ENCODE peak calls at places on chromosomes 6 and 20, in eight cellular contexts. T is ovary, I is uterus, N is H54, G is heart left ventricle, Y is esophagus squamous epithelium, P is right lobe of liver, Z is endothelial cell of umbilical vein. U is an unnamed sample.

GRCh38 chr6:21188505-21189223 is 404.9 kb upstream of the SOX4 start:
- DNase-seq in T (no peak), I (no peak), N (no peak), G (no peak), Y (no peak), P (no peak), Z (peak; percentile 64), U (no peak)

GRCh38 chr20:31663838-31664695 is 26.4 kb downstream of the COX4I2 start:
- DNase-seq in T (no peak), I (no peak), N (no peak), G (no peak), Y (no peak), P (peak; percentile 85), Z (no peak), U (no peak)

GRCh38 chr6:13098808-13099570 is 229.3 kb downstream of the TBC1D7 start:
- DNase-seq in T (no peak), I (no peak), N (no peak), G (no peak), Y (no peak), P (no peak), Z (no peak), U (no peak)

GRCh38 chr6:33497157-33497556 is 42.8 kb downstream of the ZBTB9 start:
- DNase-seq in T (no peak), I (no peak), N (no peak), G (no peak), Y (no peak), P (no peak), Z (no peak), U (no peak)

GRCh38 chr6:6466967-6467761 is 121.4 kb upstream of the LY86 start:
- DNase-seq in T (no peak), I (no peak), N (no peak), G (no peak), Y (no peak), P (no peak), Z (no peak), U (no peak)

GRCh38 chr6:116133453-116133852 is 7.5 kb upstream of the COL10A1 start:
- DNase-seq in T (no peak), I (no peak), N (no peak), G (no peak), Y (no peak), P (no peak), Z (no peak), U (no peak)

GRCh38 chr6:150924808-150925654 is 59.5 kb downstream of the MTHFD1L start:
- DNase-seq in T (no peak), I (no peak), N (no peak), G (no peak), Y (no peak), P (no peak), Z (peak; percentile 57), U (no peak)

GRCh38 chr6:75748743-75749538 is at the start of gene MYO6:
- DNase-seq in T (peak; percentile 66), I (peak; percentile 58), N (peak; percentile 49), G (peak; percentile 80), Y (peak; percentile 4), P (peak; percentile 88), Z (peak; percentile 66), U (peak; percentile 77)

GRCh38 chr6:135935951-135936601 is 84.6 kb downstream of the PDE7B start:
- DNase-seq in T (no peak), I (no peak), N (no peak), G (no peak), Y (no peak), P (no peak), Z (no peak), U (no peak)

GRCh38 chr6:152380351-152380767 is 256.8 kb downstream of the SYNE1 start:
- DNase-seq in T (no peak), I (no peak), N (no peak), G (peak; percentile 29), Y (no peak), P (no peak), Z (peak; percentile 85), U (no peak)

GRCh38 chr20:58986286-58986967 is 5.4 kb downstream of the NELFCD start:
- DNase-seq in T (no peak), I (no peak), N (no peak), G (no peak), Y (no peak), P (peak; percentile 16), Z (no peak), U (no peak)

DNA sequence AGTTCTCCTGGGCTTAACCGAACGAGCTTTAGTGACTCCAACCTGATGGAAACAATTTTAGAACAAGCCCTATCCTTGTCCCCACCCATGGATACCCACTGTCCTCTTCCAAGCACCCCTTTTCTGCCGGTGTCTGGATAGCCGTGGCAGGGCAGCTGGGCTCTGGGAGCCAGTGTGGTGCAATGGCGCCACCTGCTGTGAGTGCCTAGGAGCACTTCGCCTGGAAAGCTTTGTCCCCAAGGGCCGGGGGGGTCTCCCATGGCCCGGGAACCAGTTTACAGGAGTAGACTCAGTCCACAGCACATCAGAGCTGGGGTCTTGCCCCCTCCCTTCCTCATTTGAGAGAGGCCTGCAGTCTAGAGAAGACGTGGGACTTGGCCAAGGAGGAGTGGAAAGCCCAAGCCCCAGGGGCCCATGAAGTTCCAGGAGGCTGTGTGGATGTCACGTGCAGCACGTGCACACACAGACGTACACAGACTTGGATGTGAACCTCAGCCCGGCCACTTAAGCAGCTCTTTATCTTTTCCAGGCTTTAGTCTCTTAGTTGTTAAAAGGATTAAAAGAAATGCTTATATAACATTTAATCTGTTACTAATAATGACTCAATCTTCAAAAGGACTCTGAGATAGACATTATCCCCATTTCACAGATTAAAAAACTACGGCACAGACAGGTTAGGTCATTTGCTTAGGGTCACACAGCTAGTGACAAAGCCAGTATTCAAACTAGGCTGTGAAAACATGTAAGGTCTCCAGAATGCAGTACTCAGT is 40.9 kb upstream of the CDH22 start:
- DNase-seq in T (peak; percentile 43), I (peak; percentile 52), N (peak; percentile 69), G (peak; percentile 41), Y (no peak), P (no peak), Z (peak; percentile 48), U (no peak)
- TF ChIP-seq POLR2A in T (no peak), I (no peak), N (no peak), G (no peak), Y (no peak), P (no peak), Z (no peak), U (no peak)

GRCh38 chr20:38192323-38192885 is 27.3 kb upstream of the TGM2 start:
- DNase-seq in T (no peak), I (no peak), N (no peak), G (no peak), Y (no peak), P (no peak), Z (no peak), U (no peak)

GRCh38 chr20:38190166-38190565 is 25.1 kb upstream of the TGM2 start:
- DNase-seq in T (no peak), I (peak; percentile 7), N (no peak), G (no peak), Y (no peak), P (no peak), Z (no peak), U (no peak)

GRCh38 chr20:38193586-38194105 is 28.6 kb upstream of the TGM2 start:
- DNase-seq in T (no peak), I (no peak), N (no peak), G (no peak), Y (no peak), P (no peak), Z (no peak), U (no peak)

GRCh38 chr20:38190936-38191371 is 25.9 kb upstream of the TGM2 start:
- DNase-seq in T (no peak), I (peak; percentile 34), N (no peak), G (no peak), Y (no peak), P (no peak), Z (no peak), U (no peak)

DNA sequence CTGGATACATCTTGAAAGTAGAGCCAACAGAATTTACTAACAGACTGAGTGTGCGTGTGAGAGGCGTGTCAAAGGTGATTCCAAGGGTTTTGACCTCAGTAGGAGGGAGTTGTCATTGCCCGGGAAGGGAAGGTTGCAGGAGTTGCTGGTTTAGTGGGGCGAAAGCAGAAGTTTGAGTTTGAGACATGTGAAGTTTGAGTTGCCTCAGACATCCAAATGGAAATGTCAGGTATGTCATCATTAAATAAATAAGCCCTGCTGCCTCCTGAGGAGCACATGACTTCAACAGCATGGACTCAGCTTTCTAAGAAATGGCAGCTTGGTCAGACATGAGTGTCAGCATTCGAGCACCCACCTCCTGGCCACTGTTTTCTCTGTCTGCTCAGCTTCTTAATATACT is 26.6 kb upstream of the TGM2 start:
- DNase-seq in T (no peak), I (peak; percentile 1), N (no peak), G (no peak), Y (no peak), P (no peak), Z (no peak), U (no peak)
- TF ChIP-seq POLR2A in T (no peak), I (no peak), N (no peak), G (no peak), Y (no peak), P (no peak), Z (no peak), U (no peak)

DNA sequence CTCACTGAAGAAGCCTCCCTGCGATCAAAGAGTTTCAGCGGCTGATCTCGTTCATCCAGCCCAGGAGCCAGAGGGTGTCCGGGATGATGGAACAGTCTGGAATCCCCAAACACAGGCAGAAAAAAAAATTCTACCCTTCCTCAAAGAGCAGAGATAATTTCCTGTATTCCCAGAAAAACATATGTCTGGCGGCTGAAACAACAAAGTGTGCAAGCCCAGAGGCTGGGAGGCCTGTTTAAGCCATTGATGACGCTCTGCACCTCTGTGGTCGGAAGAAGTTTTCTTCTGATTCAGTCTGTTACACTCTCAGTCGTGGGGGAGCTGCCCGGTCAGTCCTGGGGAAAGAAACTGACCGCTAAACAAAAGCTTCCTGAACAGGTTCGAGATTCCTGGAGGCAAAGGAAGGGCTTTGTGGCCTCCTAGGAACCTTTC is 37.0 kb downstream of the TFEB start:
- DNase-seq in T (no peak), I (no peak), N (peak; percentile 69), G (peak; percentile 52), Y (no peak), P (no peak), Z (peak; percentile 75), U (no peak)
- TF ChIP-seq POLR2A in T (no peak), I (no peak), N (no peak), G (no peak), Y (no peak), P (no peak), Z (no peak), U (no peak)

GRCh38 chr6:4776967-4777925 is 1.0 kb downstream of the CDYL start:
- DNase-seq in T (peak; percentile 22), I (no peak), N (peak; percentile 42), G (no peak), Y (no peak), P (peak; percentile 52), Z (peak; percentile 48), U (no peak)
- TF ChIP-seq POLR2A in T (no peak), I (no peak), N (peak; percentile 9), G (no peak), Y (no peak), P (no peak), Z (no peak), U (no peak)

GRCh38 chr6:34791164-34791841 is 580 bp upstream of the BLTP3A start:
- DNase-seq in T (peak; percentile 51), I (peak; percentile 31), N (peak; percentile 44), G (peak; percentile 68), Y (no peak), P (peak; percentile 62), Z (no peak), U (peak; percentile 25)
- TF ChIP-seq POLR2A in T (no peak), I (no peak), N (no peak), G (no peak), Y (no peak), P (no peak), Z (no peak), U (no peak)